ENCODE peak calls at places on chromosome 10, in six cellular contexts. Z is A549, U is GM12878, S is HepG2, J is endothelial cell of umbilical vein, Y is K562. V is an unnamed sample.

GRCh38 chr10:108904163-108904878 is 1019.0 kb downstream of the XPNPEP1 start:
- DNase-seq in Y (no peak), S (no peak), U (no peak), Z (no peak), J (no peak), V (no peak)

GRCh38 chr10:6416892-6417512 is 163.1 kb downstream of the PRKCQ start:
- DNase-seq in Y (peak; percentile 69), Z (peak; percentile 71), U (no peak), J (peak; percentile 71), S (peak; percentile 35), V (peak; percentile 57)

GRCh38 chr10:22158426-22158825 is 59.4 kb downstream of the EBLN1 start:
- DNase-seq in J (peak; percentile 9), Y (peak; percentile 14), U (no peak), Z (no peak), S (no peak), V (no peak)

GRCh38 chr10:74868392-74868791 is 42.0 kb downstream of the KAT6B start:
- DNase-seq in J (no peak), Z (no peak), S (no peak), Y (no peak), U (no peak), V (no peak)

GRCh38 chr10:110358869-110359629 is 54.3 kb upstream of the SMNDC1 start:
- DNase-seq in S (no peak), Y (no peak), Z (no peak), J (no peak), U (no peak), V (peak; percentile 19)

GRCh38 chr10:123043409-123043925 is 34.7 kb downstream of the ACADSB start:
- DNase-seq in Z (peak; percentile 58), J (peak; percentile 61), Y (peak; percentile 72), S (peak; percentile 71), U (peak; percentile 30), V (peak; percentile 77)

GRCh38 chr10:112227331-112227961 is 43.9 kb upstream of the GPAM start:
- DNase-seq in S (peak; percentile 95), U (no peak), Z (no peak), J (no peak), Y (no peak), V (peak; percentile 78)

GRCh38 chr10:52332815-52333214 is 18.7 kb downstream of the DKK1 start:
- DNase-seq in J (peak; percentile 43), U (no peak), Z (no peak), Y (no peak), S (no peak), V (no peak)

GRCh38 chr10:69403519-69403918 is 13.2 kb downstream of the TACR2 start:
- DNase-seq in U (no peak), Y (no peak), J (peak; percentile 66), S (no peak), Z (no peak), V (no peak)

GRCh38 chr10:4824791-4825310 is 1.2 kb upstream of the AKR1E2 start:
- DNase-seq in U (no peak), J (no peak), Y (no peak), S (no peak), Z (no peak), V (no peak)

DNA sequence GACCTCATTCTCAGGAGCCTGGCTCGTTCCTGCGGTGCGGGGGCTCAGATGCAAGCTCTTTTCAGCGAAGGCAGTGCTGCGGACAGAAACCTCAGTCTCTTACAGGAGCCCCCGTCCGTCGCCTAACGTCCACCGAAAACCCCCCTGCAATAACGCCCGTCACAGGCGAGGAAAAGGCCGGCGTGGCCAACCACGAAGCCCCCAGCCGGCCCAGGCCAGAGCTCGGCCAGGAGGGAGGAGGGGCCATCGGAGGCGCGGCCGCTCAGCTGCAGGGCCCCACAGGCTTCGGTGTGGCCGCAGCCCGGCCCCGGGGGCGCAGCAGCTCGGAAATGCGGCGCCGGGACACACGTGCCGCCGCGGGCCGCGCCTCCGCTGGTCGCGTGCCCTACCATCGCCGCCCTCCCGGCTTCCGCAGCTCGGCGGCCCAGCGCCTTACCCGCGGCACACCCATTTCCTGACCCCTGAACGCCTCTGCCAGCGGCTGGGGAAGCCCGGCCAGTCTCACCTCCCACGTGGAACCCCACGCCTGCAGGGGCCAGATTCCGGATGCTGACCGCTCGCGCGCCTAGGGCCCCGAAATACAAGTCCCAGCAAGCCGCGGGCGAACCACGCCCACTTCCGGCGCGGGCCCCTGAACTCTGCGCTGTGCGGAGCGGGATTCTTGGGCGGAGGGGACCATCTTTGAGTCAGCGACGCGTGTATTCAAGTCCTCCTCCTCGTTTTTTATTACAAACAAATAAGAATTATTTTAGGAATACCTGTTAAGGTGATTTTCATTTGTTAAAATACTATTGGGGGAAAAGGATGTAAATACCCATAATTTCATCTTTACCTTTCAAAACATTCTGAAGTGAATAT is at the start of gene ZNF239:
- DNase-seq in J (peak; percentile 56), Y (peak; percentile 98), U (no peak), Z (peak; percentile 27), S (no peak), V (peak; percentile 80)
- TF ChIP-seq POLR2A in J (no peak), Y (peak; percentile 76), U (peak; percentile 24), Z (no peak), S (no peak), V (no peak)

DNA sequence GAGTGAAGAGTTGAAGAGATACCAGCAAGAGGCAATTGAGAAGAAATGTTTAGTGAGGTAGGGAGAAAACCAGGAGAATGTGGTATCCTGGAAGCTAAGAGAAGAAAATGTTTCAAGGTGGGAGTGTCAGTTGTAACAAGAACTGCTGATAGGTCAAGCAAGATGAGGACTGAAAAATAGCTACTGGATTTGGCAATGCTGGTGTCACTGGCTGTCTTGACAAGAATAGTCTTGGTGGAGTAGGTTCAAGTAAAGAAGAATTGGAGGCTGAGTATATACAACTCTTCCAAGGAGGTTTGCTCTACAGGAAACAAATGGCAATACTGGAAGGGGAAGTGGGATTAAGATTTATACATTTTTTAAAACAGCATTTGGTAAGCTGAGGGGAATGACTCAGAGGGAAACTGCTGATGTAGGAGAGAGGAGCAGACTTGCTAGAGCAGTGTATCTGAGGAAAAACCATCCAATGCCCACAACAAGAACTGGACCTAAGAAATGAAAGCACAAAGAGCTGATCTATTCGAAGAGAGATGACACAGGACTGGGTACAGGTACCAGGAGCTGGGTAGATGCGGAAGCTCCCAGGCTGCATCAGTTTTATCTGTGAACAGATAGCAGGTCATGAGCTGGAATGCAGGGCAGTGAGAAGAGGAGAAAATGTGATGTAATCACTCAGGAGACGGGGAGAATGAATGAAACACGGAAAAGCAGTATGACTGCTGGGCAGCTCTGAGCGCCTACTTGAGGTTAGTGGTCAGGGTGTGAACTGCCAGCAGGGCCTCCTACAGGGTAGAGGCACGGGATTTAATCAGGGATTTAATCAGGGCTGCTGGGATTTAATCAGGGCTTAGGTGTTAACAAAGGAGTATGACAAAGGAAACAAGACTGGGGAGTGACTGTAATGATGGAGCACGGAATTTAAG is 34.5 kb downstream of the FAM25A start:
- DNase-seq in U (no peak), J (peak; percentile 27), Z (no peak), S (no peak), Y (no peak), V (peak; percentile 61)
- TF ChIP-seq CTCF in U (no peak), J (peak; percentile 18), Z (no peak), S (no peak), Y (no peak), V (no peak)

GRCh38 chr10:117511601-117512390 is 30.8 kb upstream of the EMX2 start:
- DNase-seq in U (no peak), J (no peak), Z (no peak), S (no peak), Y (no peak), V (no peak)
- TF ChIP-seq MYC in U (no peak), J (no peak), Z (no peak), S (no peak), Y (no peak), V (no peak)

DNA sequence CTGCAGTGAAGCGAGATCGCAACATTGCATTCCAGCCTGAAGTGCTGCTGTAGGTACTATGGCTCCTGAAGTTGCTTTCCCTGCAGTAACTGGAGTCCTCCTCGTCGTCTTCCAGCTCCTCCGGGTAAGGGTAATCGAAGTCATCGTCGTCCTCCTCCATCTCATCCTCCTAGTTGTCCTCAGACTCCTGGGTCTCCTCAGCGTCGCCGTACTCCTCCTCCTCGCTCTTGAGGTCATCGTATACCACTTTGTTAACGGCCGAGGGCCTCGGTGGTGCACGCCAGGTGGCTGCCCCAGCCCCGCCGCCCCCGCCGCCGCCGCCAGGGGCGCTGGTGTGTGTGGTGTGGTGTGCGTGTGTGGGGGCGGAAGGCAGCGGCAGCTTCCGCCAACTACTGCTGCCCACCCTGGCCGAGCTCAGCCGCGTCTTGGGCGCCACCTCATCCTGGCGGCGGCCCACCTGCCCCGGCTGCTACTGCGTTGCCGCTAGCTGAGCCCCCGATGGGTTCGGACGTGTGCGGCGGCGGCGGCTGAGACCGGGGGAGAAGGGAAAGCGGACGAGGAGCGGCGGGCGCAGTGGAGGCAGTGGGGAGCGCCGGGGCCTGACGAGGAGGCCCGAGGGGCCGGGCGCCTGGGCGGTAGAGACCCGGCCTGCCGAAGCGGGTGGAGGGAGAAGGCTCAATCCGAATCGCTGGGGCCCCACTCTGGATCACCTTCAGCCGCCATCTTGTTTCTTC is 11.8 kb upstream of the ACBD5 start:
- DNase-seq in U (peak; percentile 27), J (peak; percentile 65), S (no peak), Z (peak; percentile 36), Y (peak; percentile 77), V (no peak)
- TF ChIP-seq POLR2A in U (peak; percentile 98), J (peak; percentile 59), S (no peak), Z (peak; percentile 56), Y (peak; percentile 86), V (no peak)

DNA sequence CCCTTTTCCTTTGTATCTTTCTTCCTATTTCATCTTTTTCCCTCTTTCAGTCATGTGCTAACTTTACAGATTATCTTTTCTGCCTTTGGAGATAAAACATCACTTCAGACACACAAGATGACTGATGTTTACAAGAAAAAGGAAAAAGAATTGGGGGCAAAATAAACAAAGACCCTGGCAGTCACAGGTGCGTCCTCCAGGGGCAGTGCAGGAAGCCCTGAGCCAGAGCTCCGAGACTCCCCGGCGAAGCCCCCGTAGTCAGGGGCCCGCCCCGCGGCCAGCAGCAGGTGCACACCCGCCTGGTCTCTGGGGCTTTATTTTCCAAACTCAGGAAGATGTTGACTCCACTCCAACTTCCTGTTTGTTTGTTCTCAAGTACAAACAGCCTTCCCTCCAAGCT is 10.2 kb downstream of the STK32C start:
- DNase-seq in Z (no peak), U (no peak), S (no peak), J (no peak), Y (no peak), V (no peak)
- TF ChIP-seq CTCF in Z (no peak), U (no peak), S (no peak), J (no peak), Y (no peak), V (no peak)

V was measured in NB4.